ENCODE peak calls at places on chromosomes 3 and 15, in six cellular contexts. P is AG09319, J is lower leg skin, Y is PC-3, I is GM10248, M is omental fat pad. B is an unnamed sample.

GRCh38 chr3:197512691-197513571 is 42.8 kb downstream of the BDH1 start:
- DNase-seq in I (no peak), J (no peak), M (no peak), Y (no peak), P (no peak), B (no peak)

GRCh38 chr3:122998856-122999255 is 28.7 kb downstream of the SEMA5B start:
- DNase-seq in J (no peak), P (no peak), Y (no peak), I (no peak), M (no peak), B (no peak)

GRCh38 chr15:50210462-50211264 is 28.7 kb downstream of the SLC27A2 start:
- DNase-seq in P (no peak), I (no peak), M (no peak), J (no peak), Y (peak), B (no peak)

GRCh38 chr3:107945406-107945805 is 145.4 kb downstream of the CD47 start:
- DNase-seq in I (no peak), P (no peak), M (no peak), J (no peak), Y (no peak), B (no peak)

GRCh38 chr3:16174389-16174788 is at the start of gene GALNT15:
- DNase-seq in Y (no peak), J (peak), M (peak), I (no peak), P (peak), B (no peak)

GRCh38 chr3:176514297-176514696 is 683.0 kb downstream of the TBL1XR1 start:
- DNase-seq in P (peak), I (no peak), Y (peak), M (no peak), J (no peak), B (peak)

GRCh38 chr15:82845686-82846085 is 36.3 kb downstream of the WHAMM start:
- DNase-seq in P (no peak), M (no peak), J (peak), Y (no peak), I (no peak), B (no peak)

GRCh38 chr15:49223536-49224274 is 53.7 kb downstream of the GALK2 start:
- DNase-seq in J (no peak), I (no peak), P (no peak), Y (no peak), M (no peak), B (no peak)

GRCh38 chr15:60179786-60180391 is 175.8 kb downstream of the FOXB1 start:
- DNase-seq in M (no peak), Y (peak), I (peak), J (no peak), P (peak), B (peak)

DNA sequence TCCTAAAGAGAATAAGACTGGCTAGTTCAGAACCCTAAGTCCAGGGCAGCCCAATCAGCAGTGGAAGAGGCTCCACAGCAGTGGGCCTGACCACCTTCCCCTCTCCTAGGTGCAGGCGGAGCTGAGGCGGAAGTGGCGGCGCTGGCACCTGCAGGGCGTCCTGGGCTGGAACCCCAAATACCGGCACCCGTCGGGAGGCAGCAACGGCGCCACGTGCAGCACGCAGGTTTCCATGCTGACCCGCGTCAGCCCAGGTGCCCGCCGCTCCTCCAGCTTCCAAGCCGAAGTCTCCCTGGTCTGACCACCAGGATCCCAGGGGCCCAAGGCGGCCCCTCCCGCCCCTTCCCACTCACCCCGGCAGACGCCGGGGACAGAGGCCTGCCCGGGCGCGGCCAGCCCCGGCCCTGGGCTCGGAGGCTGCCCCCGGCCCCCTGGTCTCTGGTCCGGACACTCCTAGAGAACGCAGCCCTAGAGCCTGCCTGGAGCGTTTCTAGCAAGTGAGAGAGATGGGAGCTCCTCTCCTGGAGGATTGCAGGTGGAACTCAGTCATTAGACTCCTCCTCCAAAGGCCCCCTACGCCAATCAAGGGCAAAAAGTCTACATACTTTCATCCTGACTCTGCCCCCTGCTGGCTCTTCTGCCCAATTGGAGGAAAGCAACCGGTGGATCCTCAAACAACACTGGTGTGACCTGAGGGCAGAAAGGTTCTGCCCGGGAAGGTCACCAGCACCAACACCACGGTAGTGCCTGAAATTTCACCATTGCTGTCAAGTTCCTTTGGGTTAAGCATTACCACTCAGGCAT is 33.7 kb downstream of the VIPR1 start:
- DNase-seq in J (no peak), I (peak), M (no peak), Y (peak), P (no peak), B (peak)
- TF ChIP-seq CTCF in J (no peak), I (peak), M (no peak), Y (peak), P (peak), B (peak)

DNA sequence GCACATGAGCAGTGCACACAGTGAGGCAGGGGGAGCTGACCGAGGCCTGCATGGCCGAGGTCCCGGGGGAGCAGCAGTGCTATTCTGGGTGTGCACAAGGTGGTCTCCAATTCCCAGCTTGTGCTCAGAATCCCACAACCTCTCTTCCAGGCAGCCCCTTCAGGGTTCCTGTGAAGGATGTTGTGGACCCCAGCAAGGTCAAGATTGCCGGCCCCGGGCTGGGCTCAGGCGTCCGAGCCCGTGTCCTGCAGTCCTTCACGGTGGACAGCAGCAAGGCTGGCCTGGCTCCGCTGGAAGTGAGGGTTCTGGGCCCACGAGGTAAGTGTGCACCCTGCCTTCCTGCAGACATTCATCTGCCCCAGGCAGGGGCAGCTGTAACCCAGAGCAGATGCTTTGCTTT is 80.2 kb downstream of the DNASE1L3 start:
- DNase-seq in M (no peak), J (no peak), I (no peak), Y (no peak), P (no peak), B (no peak)
- TF ChIP-seq CTCF in M (no peak), J (no peak), I (no peak), Y (no peak), P (no peak), B (no peak)

DNA sequence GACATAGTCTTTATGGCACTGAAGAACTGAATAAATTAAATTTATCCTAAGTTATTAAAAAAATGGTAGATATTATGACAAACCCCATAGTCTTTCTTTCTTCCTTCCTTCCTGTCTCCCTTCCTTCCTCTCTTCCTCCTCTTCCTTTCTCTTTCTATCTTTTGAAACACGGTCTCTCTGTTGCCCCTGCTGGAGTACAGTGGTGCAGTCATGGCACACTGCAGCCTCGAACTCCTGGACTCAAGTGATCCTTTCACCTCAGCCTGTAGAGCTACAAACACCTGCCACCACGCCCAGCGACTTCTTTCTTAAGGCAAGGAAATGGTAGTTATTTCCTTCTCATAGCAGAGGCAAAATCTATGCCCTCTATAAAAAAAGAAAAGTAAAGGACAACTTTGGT is 354.6 kb downstream of the GAP43 start:
- DNase-seq in M (no peak), P (no peak), I (no peak), J (no peak), Y (no peak), B (no peak)
- TF ChIP-seq CTCF in M (no peak), P (no peak), I (no peak), J (no peak), Y (no peak), B (no peak)

GRCh38 chr15:35697549-35698299 is 151.8 kb upstream of the DPH6 start:
- DNase-seq in I (no peak), Y (peak), P (no peak), M (no peak), J (no peak), B (no peak)
- TF ChIP-seq CTCF in I (no peak), Y (peak), P (no peak), M (no peak), J (no peak), B (no peak)

DNA sequence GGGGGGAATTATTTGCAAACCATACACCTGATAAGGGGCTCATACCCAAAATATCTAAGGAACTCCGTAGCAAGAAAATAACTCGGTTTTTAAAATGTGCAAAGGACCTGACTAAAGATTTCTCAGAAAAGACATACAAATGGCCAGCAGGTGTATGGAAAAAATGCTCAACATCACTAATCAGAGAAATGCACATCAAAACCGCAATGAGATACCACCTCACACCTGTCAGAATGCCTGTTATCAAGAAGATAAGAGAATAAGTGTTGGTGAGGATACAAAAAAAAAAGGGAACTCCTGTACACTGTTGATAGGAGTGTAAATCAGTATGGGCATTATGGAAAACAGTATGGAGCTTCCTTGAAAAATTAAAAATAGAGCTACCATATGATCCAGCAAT is 89.4 kb downstream of the C3orf70 start:
- DNase-seq in M (no peak), Y (no peak), P (no peak), J (no peak), I (no peak), B (no peak)
- TF ChIP-seq CTCF in M (no peak), Y (no peak), P (no peak), J (no peak), I (no peak), B (no peak)

DNA sequence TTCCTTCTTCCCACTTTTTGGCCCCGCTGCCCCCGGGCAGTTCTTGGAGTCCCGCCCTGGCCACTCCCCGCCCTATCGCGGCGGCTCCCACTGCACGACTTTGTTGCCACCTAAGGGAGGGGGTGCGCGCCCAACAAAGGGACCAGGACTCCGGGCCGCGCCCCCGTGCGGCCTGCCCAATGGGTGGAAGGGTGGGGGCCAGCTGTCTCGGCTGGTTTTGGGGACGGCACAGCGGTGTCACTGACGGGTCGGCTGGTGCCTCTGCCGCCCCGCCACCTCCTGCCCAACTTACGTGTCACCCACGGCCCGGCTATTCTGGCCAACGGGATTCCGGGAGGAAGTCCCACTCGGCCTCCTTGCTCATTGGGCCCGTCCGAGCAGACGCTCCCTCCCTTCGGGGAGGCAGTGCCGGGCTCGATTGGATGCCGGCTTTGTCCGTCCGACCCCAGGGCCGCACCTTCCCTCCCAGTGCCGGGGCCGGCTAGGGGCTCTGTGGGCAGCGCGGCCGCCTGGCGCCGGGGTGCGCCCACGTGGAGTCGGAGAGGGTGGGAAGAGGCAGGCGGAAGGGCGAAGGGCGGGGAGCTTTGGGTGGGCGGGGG is at the start of gene GOLIM4:
- DNase-seq in M (peak), I (peak), Y (peak), J (peak), P (peak), B (peak)
- TF ChIP-seq CTCF in M (no peak), I (peak), Y (no peak), J (no peak), P (peak), B (peak)